ENCODE peak calls at places on chromosomes 1 and 21, in five cellular contexts. V, Z, P, S and C are unnamed samples.

GRCh38 chr1:175757381-175758015 is 14.1 kb upstream of the TNR start:
- DNase-seq in Z (peak; percentile 81), P (peak; percentile 35), S (peak; percentile 19), V (peak; percentile 42), C (peak; percentile 50)

GRCh38 chr1:86750076-86750475 is 45.7 kb downstream of the SH3GLB1 start:
- DNase-seq in P (no peak), V (no peak), S (no peak), Z (no peak), C (no peak)

GRCh38 chr1:26771643-26772321 is 16.0 kb upstream of the PIGV start:
- DNase-seq in S (peak; percentile 52), P (peak; percentile 75), Z (no peak), V (peak; percentile 87), C (peak; percentile 69)

GRCh38 chr1:57252597-57253306 is 171.1 kb downstream of the DAB1 start:
- DNase-seq in S (no peak), Z (no peak), V (no peak), P (no peak), C (no peak)

GRCh38 chr1:89262643-89263042 is 10.0 kb downstream of the GBP5 start:
- DNase-seq in Z (no peak), V (no peak), S (no peak), P (peak; percentile 42), C (no peak)

GRCh38 chr1:27624467-27625233 is 10.3 kb downstream of the FGR start:
- DNase-seq in P (peak; percentile 35), S (no peak), Z (no peak), V (no peak), C (no peak)

GRCh38 chr21:43929217-43929971 is 64.4 kb downstream of the AGPAT3 start:
- DNase-seq in V (no peak), S (no peak), Z (peak; percentile 49), P (no peak), C (no peak)

GRCh38 chr21:35136586-35137254 is 87.6 kb upstream of the RUNX1 start:
- DNase-seq in P (peak; percentile 30), V (peak; percentile 65), Z (no peak), S (peak; percentile 72), C (no peak)

GRCh38 chr1:103953386-103953785 is 203.7 kb downstream of the AMY1C start:
- DNase-seq in S (no peak), Z (no peak), V (no peak), P (no peak), C (no peak)

GRCh38 chr1:240888787-240889048 is 276.8 kb upstream of the GREM2 start:
- DNase-seq in V (no peak), P (no peak), Z (no peak), S (no peak), C (no peak)

DNA sequence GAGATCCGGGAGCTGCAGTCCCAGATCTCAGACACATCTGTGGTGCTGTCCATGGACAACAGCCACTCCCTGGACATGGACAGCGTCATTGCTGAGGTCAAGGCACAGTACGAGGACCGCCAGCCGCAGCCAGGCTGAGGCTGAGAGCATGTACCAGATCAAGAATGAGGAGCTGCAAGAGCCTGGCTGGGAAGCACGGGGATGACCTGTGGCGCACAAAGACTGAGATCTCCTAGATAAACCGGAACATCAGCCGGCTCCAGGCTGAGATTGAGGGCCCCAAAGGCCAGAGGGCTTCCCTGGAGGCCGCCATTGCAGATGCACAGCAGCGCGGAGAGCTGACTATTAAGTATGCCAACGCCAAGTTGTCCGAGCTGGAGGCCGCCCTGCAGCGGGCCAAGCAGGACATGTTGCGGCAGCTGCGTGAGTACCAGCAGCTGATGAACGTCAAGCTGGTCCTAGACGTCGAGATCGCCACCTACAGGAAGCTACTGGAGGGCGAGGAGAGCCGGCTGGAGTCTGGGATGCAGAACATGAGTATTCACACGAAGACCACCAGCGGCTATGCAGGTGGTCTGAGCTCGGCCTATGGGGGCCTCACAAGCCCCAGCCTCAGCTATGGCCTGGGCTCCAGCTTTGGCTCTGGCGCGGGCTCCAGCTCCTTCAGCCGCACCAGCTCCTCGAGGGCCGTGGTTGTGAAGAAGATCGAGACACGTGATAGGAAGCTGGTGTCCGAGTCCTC is 25.5 kb downstream of the ETV3L start:
- DNase-seq in S (peak; percentile 41), Z (peak; percentile 84), V (peak; percentile 74), P (peak; percentile 66), C (peak; percentile 72)
- H3K4me3 ChIP-seq in S (no peak overlapping the region), Z (no peak overlapping the region), V (peak overlapping the region; percentile 25), P (no peak overlapping the region), C (no peak overlapping the region)

DNA sequence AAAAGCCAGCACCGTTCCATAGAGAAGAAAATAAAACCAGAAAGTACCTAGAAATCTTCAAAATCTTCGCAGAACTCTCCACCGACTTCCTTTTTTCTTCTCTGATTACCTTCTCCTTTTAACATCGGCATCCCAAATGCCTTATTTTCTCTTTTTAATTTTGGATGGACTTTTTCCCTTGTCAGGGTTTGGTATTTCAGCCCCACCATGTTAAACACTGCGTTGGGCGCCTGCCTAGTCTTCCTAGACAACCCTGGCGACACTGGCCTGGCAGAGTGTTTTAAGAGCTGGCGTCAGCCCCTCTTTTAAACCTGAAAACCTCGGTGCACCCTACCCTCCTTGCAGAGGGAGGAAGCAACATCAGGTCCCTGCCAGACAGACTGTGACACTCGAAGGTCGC is 66.0 kb upstream of the EFHD2 start:
- DNase-seq in P (no peak), S (no peak), Z (no peak), V (no peak), C (no peak)
- TF ChIP-seq MAX in P (no peak), S (no peak), Z (no peak), V (no peak), C (no peak)

GRCh38 chr1:143694085-143694484 is 277.7 kb downstream of the FAM72C start:
- DNase-seq in P (no peak), V (no peak), Z (no peak), S (no peak), C (no peak)

GRCh38 chr1:143699731-143700130 is 272.1 kb downstream of the FAM72C start:
- DNase-seq in P (no peak), V (no peak), S (no peak), Z (peak; percentile 48), C (no peak)

GRCh38 chr1:143699115-143699514 is 272.7 kb downstream of the FAM72C start:
- DNase-seq in Z (no peak), P (no peak), V (no peak), S (no peak), C (no peak)

GRCh38 chr1:143691971-143692529 is 279.7 kb downstream of the FAM72C start:
- DNase-seq in Z (no peak), S (no peak), V (no peak), P (no peak), C (no peak)

DNA sequence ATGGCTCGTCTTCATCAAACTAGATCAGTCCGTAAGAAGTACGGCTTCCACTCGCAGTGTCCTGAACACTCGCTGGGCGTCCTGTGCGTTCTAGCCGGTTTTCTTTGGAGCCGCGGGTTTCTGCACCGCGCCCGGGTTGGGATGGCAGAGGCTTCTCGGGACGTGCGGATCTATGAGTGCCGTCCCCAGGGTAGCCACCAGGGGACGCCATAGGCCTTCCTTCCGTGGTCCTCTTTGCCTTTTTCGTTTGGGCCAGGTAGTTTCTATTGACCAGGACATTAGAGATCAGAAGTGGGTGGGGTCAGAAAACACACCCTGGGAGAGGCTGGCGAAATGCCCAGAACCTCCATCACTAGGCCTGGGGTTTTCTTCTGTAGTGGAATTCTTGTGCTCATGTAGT is 273.8 kb downstream of the FAM72C start:
- DNase-seq in V (peak; percentile 69), P (no peak), S (peak; percentile 56), Z (peak; percentile 73), C (peak; percentile 80)
- TF ChIP-seq CTCF in V (peak; percentile 79), P (peak; percentile 52), S (peak; percentile 86), Z (peak; percentile 8), C (peak; percentile 94)

DNA sequence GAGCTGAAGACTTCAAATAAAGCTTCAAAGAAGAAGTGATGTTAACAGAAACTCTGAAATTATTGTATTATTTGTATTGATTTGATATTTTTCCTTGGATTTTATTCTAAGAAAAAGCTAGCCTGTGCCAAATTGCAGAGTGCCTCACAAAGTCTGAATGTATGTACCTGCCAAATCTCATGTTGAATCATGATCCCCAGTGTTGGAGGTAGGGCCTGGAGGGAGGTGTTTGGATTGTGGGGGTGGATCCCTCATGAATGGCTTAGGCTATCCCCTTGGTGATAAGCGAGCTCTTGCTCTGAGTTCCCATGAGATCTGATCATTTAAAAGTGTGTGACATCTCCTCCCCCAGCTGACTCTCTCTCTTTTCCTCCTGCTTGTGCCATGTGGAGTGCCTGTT is 43.6 kb downstream of the ACKR1 start:
- DNase-seq in V (no peak), S (no peak), Z (no peak), P (no peak), C (no peak)
- H3K4me3 ChIP-seq in V (no peak overlapping the region), S (no peak overlapping the region), Z (no peak overlapping the region), P (no peak overlapping the region), C (no peak overlapping the region)

GRCh38 chr1:67062412-67062811 is 8.5 kb upstream of the SLC35D1 start:
- DNase-seq in Z (no peak), V (no peak), S (no peak), P (no peak), C (no peak)

GRCh38 chr1:67058761-67059160 is 4.8 kb upstream of the SLC35D1 start:
- DNase-seq in S (no peak), V (no peak), P (no peak), Z (no peak), C (no peak)

GRCh38 chr1:67061266-67061665 is 7.3 kb upstream of the SLC35D1 start:
- DNase-seq in Z (no peak), V (no peak), S (no peak), P (no peak), C (no peak)

GRCh38 chr1:67059331-67059730 is 5.4 kb upstream of the SLC35D1 start:
- DNase-seq in S (no peak), V (no peak), P (no peak), Z (no peak), C (no peak)

DNA sequence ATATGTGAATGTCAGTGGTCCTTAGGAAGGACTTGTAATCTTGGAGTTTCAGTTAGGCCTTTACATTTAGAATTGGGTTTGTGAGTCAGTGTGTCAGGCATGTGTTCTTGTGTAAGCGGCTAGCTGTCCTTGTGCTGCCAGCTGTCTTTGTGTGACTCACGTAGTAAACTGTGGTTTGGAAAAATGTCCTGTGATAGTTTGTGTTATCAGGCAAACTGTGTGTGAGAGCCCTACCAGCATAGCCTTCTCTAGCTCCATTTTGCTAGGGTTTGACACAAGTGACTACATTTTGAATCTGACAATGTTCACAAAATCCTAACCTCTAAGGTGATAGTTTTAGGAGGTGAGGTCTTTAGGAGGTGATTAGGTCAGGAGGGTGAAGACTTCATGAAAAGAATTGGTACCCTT is 6.9 kb upstream of the SLC35D1 start:
- DNase-seq in P (peak; percentile 14), S (peak; percentile 68), Z (no peak), V (peak; percentile 60), C (peak; percentile 13)
- TF ChIP-seq MAX in P (no peak), S (peak; percentile 58), Z (no peak), V (peak; percentile 18), C (no peak)

GRCh38 chr1:189696297-189696696 is 781.4 kb downstream of the BRINP3 start:
- DNase-seq in V (no peak), Z (no peak), P (no peak), S (no peak), C (no peak)

GRCh38 chr1:189697113-189697512 is 780.6 kb downstream of the BRINP3 start:
- DNase-seq in V (no peak), S (no peak), P (no peak), Z (no peak), C (no peak)

GRCh38 chr1:189693140-189693539 is 784.5 kb downstream of the BRINP3 start:
- DNase-seq in V (peak; percentile 30), S (no peak), Z (no peak), P (no peak), C (no peak)
- TF ChIP-seq CTCF in V (no peak), S (no peak), Z (no peak), P (no peak), C (no peak)

GRCh38 chr1:115674011-115674410 is 32.2 kb downstream of the VANGL1 start:
- DNase-seq in Z (no peak), S (no peak), P (no peak), V (no peak), C (no peak)
- H3K4me3 ChIP-seq in Z (no peak overlapping the region), S (no peak overlapping the region), P (no peak overlapping the region), V (no peak overlapping the region), C (no peak overlapping the region)